ENCODE peak calls at places on chromosome 2, in ten cellular contexts. F is Peyer's patch, T is H1, Z is breast epithelium, Q is IMR-90, G is heart left ventricle, P is A549, X is K562, K is uterus, S is suprapubic skin. A is an unnamed sample. For H3K4me1 and H3K9me3, the result is how much of the 10 kb centered on the place peaks cover.

GRCh38 chr2:196409376-196409775 is 230.1 kb upstream of the CCDC150 start:
- DNase-seq in P (no peak), X (no peak), G (no peak), K (no peak), Q (no peak), Z (no peak), T (no peak), S (no peak), F (no peak), A (no peak)

GRCh38 chr2:68258854-68259253 is 6.5 kb upstream of the PPP3R1 start:
- DNase-seq in G (no peak), X (no peak), S (no peak), K (no peak), Z (no peak), T (no peak), F (no peak), Q (peak), P (no peak), A (no peak)

GRCh38 chr2:19643117-19643518 is 258.7 kb downstream of the TTC32 start:
- DNase-seq in P (no peak), Z (no peak), X (no peak), S (no peak), K (no peak), F (no peak), T (no peak), Q (peak), G (no peak), A (no peak)

GRCh38 chr2:205660521-205661124 is 21.7 kb upstream of the NRP2 start:
- DNase-seq in Z (peak), S (no peak), F (no peak), G (no peak), P (peak), K (peak), T (no peak), X (no peak), Q (peak), A (no peak)

GRCh38 chr2:103873719-103874359 is 980.1 kb upstream of the POU3F3 start:
- DNase-seq in F (no peak), Q (no peak), Z (no peak), X (no peak), P (no peak), G (no peak), K (no peak), T (no peak), S (no peak), A (no peak)

GRCh38 chr2:10332402-10333246 is 29.9 kb downstream of the HPCAL1 start:
- DNase-seq in X (peak), S (no peak), P (no peak), G (no peak), T (no peak), Z (no peak), Q (no peak), K (no peak), F (no peak), A (no peak)

GRCh38 chr2:121697108-121697631 is 39.5 kb downstream of the NIFK start:
- DNase-seq in K (no peak), T (no peak), Z (no peak), X (peak), Q (no peak), P (no peak), F (no peak), S (no peak), G (no peak), A (no peak)

GRCh38 chr2:189382668-189383067 is 58.6 kb upstream of the WDR75 start:
- DNase-seq in T (no peak), Q (no peak), S (no peak), X (no peak), K (no peak), F (no peak), G (no peak), Z (no peak), P (no peak), A (no peak)

GRCh38 chr2:127637725-127638252 is 8.2 kb upstream of the GPR17 start:
- DNase-seq in F (no peak), Q (peak), P (peak), G (peak), T (peak), K (peak), S (no peak), X (peak), Z (no peak), A (no peak)

GRCh38 chr2:26474261-26474785 is 3.6 kb downstream of the OTOF start:
- DNase-seq in F (no peak), X (no peak), T (no peak), Z (no peak), P (no peak), Q (no peak), S (no peak), K (no peak), G (no peak), A (no peak)

GRCh38 chr2:129334128-129334527 is 645.3 kb upstream of the RAB6C start:
- DNase-seq in P (no peak), G (no peak), S (no peak), T (no peak), F (no peak), Q (no peak), X (no peak), K (no peak), Z (no peak), A (no peak)

GRCh38 chr2:217902281-217903141 is 100.3 kb downstream of the TNS1 start:
- DNase-seq in F (peak), G (peak), P (peak), K (peak), Z (peak), X (peak), T (no peak), S (peak), Q (peak), A (peak)

GRCh38 chr2:231361701-231362588 is 33.6 kb upstream of the B3GNT7 start:
- DNase-seq in K (no peak), Q (no peak), Z (no peak), G (no peak), S (no peak), T (no peak), F (peak), P (no peak), X (peak), A (no peak)

GRCh38 chr2:70425682-70426301 is 123.9 kb upstream of the FAM136A start:
- DNase-seq in X (no peak), T (no peak), S (no peak), P (no peak), Z (peak), Q (no peak), K (no peak), F (peak), G (no peak), A (no peak)

GRCh38 chr2:190517468-190517867 is 17.1 kb downstream of the NEMP2 start:
- DNase-seq in G (no peak), F (no peak), T (no peak), X (no peak), Z (no peak), Q (no peak), P (no peak), K (no peak), S (no peak), A (no peak)

GRCh38 chr2:172050506-172051125 is 34.7 kb upstream of the DLX1 start:
- DNase-seq in Q (no peak), T (no peak), F (no peak), K (no peak), P (no peak), X (no peak), G (no peak), Z (no peak), S (no peak), A (no peak)

GRCh38 chr2:133949595-133949994 is 304.3 kb upstream of the MGAT5 start:
- DNase-seq in K (no peak), F (no peak), X (no peak), P (no peak), Q (no peak), Z (no peak), G (no peak), S (no peak), T (no peak), A (no peak)

GRCh38 chr2:100632759-100633158 is 70.0 kb downstream of the PDCL3 start:
- DNase-seq in T (no peak), K (no peak), X (no peak), G (no peak), Q (no peak), P (no peak), S (no peak), Z (no peak), F (no peak), A (no peak)

GRCh38 chr2:147345246-147345645 is 499.6 kb upstream of the ACVR2A start:
- DNase-seq in S (no peak), P (no peak), T (no peak), F (peak), Q (no peak), Z (no peak), X (no peak), G (no peak), K (no peak), A (no peak)

GRCh38 chr2:19124135-19124534 is 234.3 kb downstream of the OSR1 start:
- DNase-seq in Z (no peak), G (no peak), T (no peak), F (no peak), P (peak), X (no peak), S (no peak), Q (peak), K (no peak), A (no peak)

GRCh38 chr2:233026211-233026813 is 6.2 kb upstream of the NEU2 start:
- DNase-seq in Q (peak), X (no peak), F (no peak), G (no peak), P (peak), Z (no peak), K (no peak), S (no peak), T (no peak), A (no peak)

DNA sequence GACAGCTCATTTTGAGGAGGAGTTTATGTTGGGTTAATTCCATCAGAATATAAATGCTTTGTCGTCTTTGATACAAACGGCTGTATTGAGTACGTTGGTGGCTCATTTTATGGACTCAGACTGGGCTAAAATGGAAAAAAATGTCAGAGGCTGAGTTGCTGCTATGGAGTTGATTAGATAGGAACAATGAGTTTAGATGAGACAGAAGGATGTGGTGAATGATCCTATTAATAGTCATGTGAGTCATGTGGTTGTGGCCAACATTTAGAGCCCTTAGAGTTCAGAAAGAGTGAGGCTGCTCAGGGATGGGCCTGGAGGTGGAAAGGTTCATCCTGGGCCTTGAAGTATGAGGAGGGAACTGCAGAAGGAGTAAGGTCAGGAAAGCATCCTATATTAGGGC is 434.2 kb downstream of the MEIS1 start:
- DNase-seq in K (no peak), F (no peak), S (no peak), P (no peak), T (no peak), G (no peak), X (no peak), Z (no peak), Q (peak), A (no peak)
- H3K4me1 ChIP-seq in K (under half), F (under half), S (under half), P (under half), T (under half), G (under half), X (under half), Z (under half), Q (under half), A (under half)

GRCh38 chr2:124683536-124684407 is 658.7 kb downstream of the CNTNAP5 start:
- DNase-seq in P (no peak), Z (no peak), K (no peak), G (no peak), X (no peak), F (no peak), T (no peak), S (no peak), Q (peak), A (no peak)

GRCh38 chr2:124693156-124693555 is 668.1 kb downstream of the CNTNAP5 start:
- DNase-seq in S (no peak), P (no peak), G (no peak), F (no peak), K (no peak), Q (no peak), X (no peak), T (no peak), Z (no peak), A (no peak)

GRCh38 chr2:124692707-124693106 is 667.6 kb downstream of the CNTNAP5 start:
- DNase-seq in X (no peak), F (no peak), Z (no peak), P (no peak), G (peak), T (no peak), Q (no peak), S (no peak), K (no peak), A (no peak)

GRCh38 chr2:124689348-124689747 is 664.3 kb downstream of the CNTNAP5 start:
- DNase-seq in F (no peak), S (no peak), Z (no peak), X (no peak), K (no peak), G (no peak), P (no peak), Q (no peak), T (no peak), A (no peak)
- H3K9me3 ChIP-seq in F (under half), S (under half), Z (under half), X (under half), K (under half), G (under half), P (under half), Q (under half), T (under half), A (under half)

DNA sequence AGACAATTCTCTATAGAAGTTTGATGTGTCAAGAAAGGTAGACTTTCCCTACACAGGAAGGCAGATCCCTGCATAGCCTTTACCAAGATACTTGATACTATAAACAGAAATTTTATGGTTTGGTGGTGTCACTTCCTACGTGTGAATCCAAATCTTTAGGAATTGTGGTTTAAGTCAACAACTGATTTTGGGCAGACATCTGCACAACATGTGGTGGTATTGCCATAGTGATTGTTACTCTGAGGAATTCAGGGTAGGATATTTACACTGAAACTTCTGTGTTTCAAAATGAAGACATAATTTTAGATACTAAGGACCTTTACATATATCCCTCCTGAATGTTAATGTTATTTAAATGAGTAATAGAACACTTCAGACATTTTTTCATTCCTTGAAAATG is 77.0 kb downstream of the MDH1 start:
- DNase-seq in S (no peak), Q (peak), X (no peak), G (no peak), F (no peak), K (no peak), P (no peak), Z (no peak), T (no peak), A (no peak)
- TF ChIP-seq POLR2A in S (no peak), Q (no peak), X (no peak), G (no peak), F (no peak), K (no peak), P (no peak), Z (no peak), T (no peak), A (no peak)

GRCh38 chr2:25448808-25449207 is 107.1 kb upstream of the DNMT3A start:
- DNase-seq in K (no peak), Q (no peak), T (no peak), G (no peak), F (no peak), S (no peak), X (no peak), Z (no peak), P (no peak), A (no peak)
- H3K4me1 ChIP-seq in K (under half), Q (under half), T (under half), G (under half), F (under half), S (under half), X (under half), Z (under half), P (under half), A (under half)

DNA sequence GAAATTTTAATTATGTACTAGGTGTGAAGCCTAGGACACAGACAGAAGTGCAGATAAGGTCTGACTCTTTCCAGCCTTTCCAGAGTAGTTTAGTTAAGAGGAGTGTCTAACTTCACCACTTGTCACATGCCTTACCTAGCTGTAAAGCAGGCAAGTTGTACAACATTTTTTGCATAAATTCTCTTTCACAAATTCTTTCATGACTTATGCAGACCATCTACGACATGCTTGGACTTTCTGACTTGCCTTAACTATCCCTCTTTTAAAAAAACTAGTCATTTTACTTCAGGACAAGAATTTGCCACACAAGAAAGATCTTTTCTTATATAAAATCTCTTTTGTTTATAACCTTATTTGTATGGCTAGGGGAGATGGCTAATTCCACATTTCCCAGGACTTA is 1273.6 kb upstream of the SLC39A10 start:
- DNase-seq in T (no peak), F (no peak), K (no peak), X (no peak), S (no peak), G (no peak), Q (no peak), Z (no peak), P (peak), A (no peak)
- H3K9me3 ChIP-seq in T (under half), F (under half), K (under half), X (under half), S (under half), G (under half), Q (under half), Z (under half), P (under half), A (under half)

GRCh38 chr2:219441451-219442205 is 7.0 kb downstream of the SPEG start:
- DNase-seq in Z (peak), Q (peak), G (peak), X (peak), K (peak), T (no peak), P (peak), F (peak), S (peak), A (peak)
- TF ChIP-seq POLR2A in Z (no peak), Q (no peak), G (peak), X (peak), K (peak), T (no peak), P (no peak), F (no peak), S (no peak), A (no peak)

GRCh38 chr2:223943135-223943534 is 2.0 kb downstream of the WDFY1 start:
- DNase-seq in Z (no peak), G (no peak), K (no peak), P (no peak), Q (no peak), X (no peak), S (no peak), F (no peak), T (no peak), A (no peak)
- H3K4me1 ChIP-seq in Z (under half), G (half or more), K (under half), P (under half), Q (under half), X (under half), S (under half), F (under half), T (under half), A (under half)

GRCh38 chr2:180336550-180336949 is 329.5 kb upstream of the CWC22 start:
- DNase-seq in Z (no peak), Q (no peak), S (no peak), T (no peak), K (no peak), X (no peak), P (no peak), G (no peak), F (no peak), A (no peak)
- H3K9me3 ChIP-seq in Z (under half), Q (under half), S (under half), T (under half), K (under half), X (under half), P (under half), G (under half), F (under half), A (under half)